ENCODE peak calls at places on chromosomes 1 and 21, in eight cellular contexts. D is A172; Z is activated CD4-positive, alpha-beta memory T cell treated with anti-CD3 and anti-CD28 coated beads, Interleukin-2, amount 10 ng/mL, durations not matched to agents 7 days and 5 days; C is stimulated activated CD8-positive, alpha-beta memory T cell treated with anti-CD3 and anti-CD28 coated beads, Interleukin-7, amount 100 ng/mL, for 1 hour; H is CD14-positive monocyte; G is AG08396; L is NCI-H1417; R is mesothelial cell of epicardium. E is an unnamed sample.

GRCh38 chr1:3898994-3899775 is 887 bp downstream of the C1orf174 start:
- DNase-seq in D (peak), Z (no peak), C (no peak), H (no peak), G (no peak), L (no peak), R (no peak), E (peak)

GRCh38 chr1:103529746-103530145 is 4.2 kb downstream of the RNPC3 start:
- DNase-seq in D (peak), Z (peak), C (no peak), H (no peak), G (no peak), L (no peak), R (no peak), E (no peak)

GRCh38 chr21:41804381-41804780 is 37.5 kb upstream of the RIPK4 start:
- DNase-seq in D (no peak), Z (no peak), C (no peak), H (no peak), G (no peak), L (no peak), R (no peak), E (no peak)

GRCh38 chr1:10903826-10904225 is 107.4 kb upstream of the CASZ1 start:
- DNase-seq in D (no peak), Z (peak), C (no peak), H (no peak), G (no peak), L (no peak), R (no peak), E (no peak)

GRCh38 chr1:206714331-206715058 is 29.8 kb downstream of the MAPKAPK2 start:
- DNase-seq in D (peak), Z (no peak), C (no peak), H (no peak), G (peak), L (no peak), R (no peak), E (peak)

GRCh38 chr1:167082511-167083027 is 7.6 kb downstream of the GPA33 start:
- DNase-seq in D (no peak), Z (no peak), C (no peak), H (peak), G (no peak), L (no peak), R (no peak), E (peak)

GRCh38 chr1:116666747-116667576 is 571 bp downstream of the IGSF3 start:
- DNase-seq in D (no peak), Z (no peak), C (no peak), H (no peak), G (no peak), L (peak), R (no peak), E (no peak)

GRCh38 chr1:89525169-89525855 is 683 bp downstream of the LRRC8B start:
- DNase-seq in D (no peak), Z (peak), C (peak), H (peak), G (peak), L (peak), R (peak), E (peak)

GRCh38 chr1:89820423-89821321 is at the start of gene LRRC8D:
- DNase-seq in D (peak), Z (peak), C (peak), H (peak), G (peak), L (peak), R (peak), E (peak)

GRCh38 chr1:4801192-4801924 is 146.9 kb downstream of the AJAP1 start:
- DNase-seq in D (no peak), Z (no peak), C (no peak), H (no peak), G (no peak), L (no peak), R (no peak), E (no peak)

GRCh38 chr1:24363994-24364393 is 44.8 kb downstream of the GRHL3 start:
- DNase-seq in D (no peak), Z (no peak), C (no peak), H (no peak), G (no peak), L (no peak), R (no peak), E (no peak)

GRCh38 chr1:164771568-164772350 is 212.8 kb downstream of the PBX1 start:
- DNase-seq in D (peak), Z (no peak), C (no peak), H (no peak), G (no peak), L (peak), R (peak), E (peak)

GRCh38 chr1:155455588-155456195 is 106.9 kb downstream of the ASH1L start:
- DNase-seq in D (no peak), Z (no peak), C (no peak), H (no peak), G (no peak), L (no peak), R (no peak), E (no peak)

GRCh38 chr21:28375708-28376385 is 616.8 kb downstream of the LTN1 start:
- DNase-seq in D (no peak), Z (no peak), C (no peak), H (no peak), G (no peak), L (no peak), R (no peak), E (no peak)

GRCh38 chr1:178875936-178876335 is 5.1 kb upstream of the ANGPTL1 start:
- DNase-seq in D (no peak), Z (no peak), C (no peak), H (no peak), G (no peak), L (no peak), R (no peak), E (no peak)

GRCh38 chr1:83113686-83114085 is 885.2 kb downstream of the TTLL7 start:
- DNase-seq in D (peak), Z (no peak), C (no peak), H (no peak), G (no peak), L (no peak), R (no peak), E (no peak)